ENCODE peak calls at places on chromosomes 2 and 18, in five cellular contexts. A is pons, H is activated T-cell treated with anti-CD3 and anti-CD28 coated beads for 1 hour, F is amygdala, U is GM10248. D is an unnamed sample.

GRCh38 chr2:44324971-44325426 is 36.3 kb downstream of the PREPL start:
- DNase-seq in A (no peak), H (no peak), F (no peak), U (no peak), D (peak)

GRCh38 chr2:62313433-62314227 is 117.7 kb downstream of the B3GNT2 start:
- DNase-seq in A (no peak), H (no peak), F (no peak), U (peak), D (no peak)

GRCh38 chr2:73085691-73086090 is 14.2 kb upstream of the SFXN5 start:
- DNase-seq in A (peak), H (peak), F (peak), U (peak), D (peak)

GRCh38 chr2:112493048-112493447 is 11.1 kb downstream of the TTL start:
- DNase-seq in A (peak), H (no peak), F (no peak), U (no peak), D (no peak)

GRCh38 chr18:63819780-63820179 is 44.6 kb downstream of the SERPINB7 start:
- DNase-seq in A (no peak), H (no peak), F (no peak), U (no peak), D (no peak)

GRCh38 chr2:203650860-203651613 is 55.4 kb upstream of the CD28 start:
- DNase-seq in A (peak), H (no peak), F (no peak), U (no peak), D (peak)

GRCh38 chr2:29946465-29946864 is 25.1 kb upstream of the ALK start:
- DNase-seq in A (no peak), H (no peak), F (no peak), U (no peak), D (no peak)

GRCh38 chr18:11741505-11742145 is 52.6 kb downstream of the GNAL start:
- DNase-seq in A (no peak), H (no peak), F (no peak), U (peak), D (peak)

GRCh38 chr18:44149706-44150105 is 531.0 kb upstream of the SETBP1 start:
- DNase-seq in A (no peak), H (no peak), F (no peak), U (no peak), D (peak)

GRCh38 chr2:109298851-109299250 is 169.8 kb downstream of the SH3RF3 start:
- DNase-seq in A (no peak), H (no peak), F (no peak), U (no peak), D (no peak)

GRCh38 chr2:166900700-166901099 is 12.4 kb downstream of the XIRP2 start:
- DNase-seq in A (no peak), H (no peak), F (no peak), U (no peak), D (no peak)

GRCh38 chr2:227862227-227862740 is 9.1 kb upstream of the DAW1 start:
- DNase-seq in A (peak), H (no peak), F (no peak), U (peak), D (peak)

GRCh38 chr2:205733648-205734047 is 51.3 kb downstream of the NRP2 start:
- DNase-seq in A (no peak), H (no peak), F (no peak), U (no peak), D (no peak)

GRCh38 chr2:85551698-85552678 is 9.3 kb downstream of the GGCX start:
- DNase-seq in A (peak), H (peak), F (peak), U (peak), D (peak)

GRCh38 chr2:24231461-24231881 is 56.6 kb downstream of the FAM228A start:
- DNase-seq in A (peak), H (no peak), F (peak), U (no peak), D (peak)

GRCh38 chr18:60248563-60249330 is 123.8 kb downstream of the MC4R start:
- DNase-seq in A (no peak), H (no peak), F (no peak), U (no peak), D (no peak)

GRCh38 chr2:99821572-99822369 is 320.6 kb downstream of the AFF3 start:
- DNase-seq in A (no peak), H (no peak), F (no peak), U (no peak), D (peak)

GRCh38 chr18:37299471-37300304 is 265.9 kb downstream of the CELF4 start:
- DNase-seq in A (peak), H (no peak), F (peak), U (no peak), D (peak)

GRCh38 chr2:40721595-40721994 is 269.7 kb upstream of the SLC8A1 start:
- DNase-seq in A (no peak), H (no peak), F (no peak), U (no peak), D (peak)

GRCh38 chr18:55586841-55587240 is 1.2 kb downstream of the TCF4 start:
- DNase-seq in A (peak), H (no peak), F (no peak), U (no peak), D (peak)

GRCh38 chr2:133130548-133131246 is 437.6 kb downstream of the NCKAP5 start:
- DNase-seq in A (peak), H (no peak), F (no peak), U (no peak), D (peak)

GRCh38 chr18:55665506-55665905 is 77.5 kb upstream of the TCF4 start:
- DNase-seq in A (no peak), H (no peak), F (no peak), U (no peak), D (no peak)

GRCh38 chr2:126963390-126963789 is 64.7 kb downstream of the TEX51 start:
- DNase-seq in A (no peak), H (no peak), F (no peak), U (no peak), D (no peak)

GRCh38 chr2:12321017-12321641 is 395.6 kb upstream of the TRIB2 start:
- DNase-seq in A (peak), H (no peak), F (no peak), U (no peak), D (peak)

GRCh38 chr2:108436976-108437375 is 12.0 kb upstream of the GCC2 start:
- DNase-seq in A (no peak), H (no peak), F (no peak), U (no peak), D (no peak)

GRCh38 chr2:86807462-86808275 is 17.0 kb upstream of the CD8A start:
- DNase-seq in A (no peak), H (no peak), F (no peak), U (no peak), D (peak)

GRCh38 chr2:99803846-99804245 is 314.0 kb upstream of the REV1 start:
- DNase-seq in A (no peak), H (no peak), F (no peak), U (no peak), D (no peak)

GRCh38 chr18:52670903-52671302 is 330.9 kb downstream of the DCC start:
- DNase-seq in A (peak), H (no peak), F (no peak), U (no peak), D (no peak)

GRCh38 chr2:149167941-149168340 is 129.4 kb downstream of the LYPD6B start:
- DNase-seq in A (no peak), H (no peak), F (no peak), U (no peak), D (no peak)

D was measured in A172.